ENCODE peak calls at places on chromosomes 3 and 15, in seven cellular contexts. W is H54, Q is NCI-H460, Z is BE2C, M is AML-193, B is fibroblast of the aortic adventitia, E is GM10248. T is an unnamed sample.

GRCh38 chr3:116896116-116896515 is 186.5 kb downstream of the TUSC7 start:
- DNase-seq in Z (no peak), W (no peak), M (no peak), B (no peak), Q (no peak), E (no peak), T (no peak)

GRCh38 chr15:88970232-88970631 is 57.1 kb upstream of the MFGE8 start:
- DNase-seq in Q (no peak), B (no peak), E (no peak), W (no peak), Z (no peak), M (no peak), T (no peak)

GRCh38 chr3:126030455-126030854 is 53.5 kb downstream of the SLC41A3 start:
- DNase-seq in M (no peak), W (no peak), B (no peak), Q (no peak), Z (no peak), E (no peak), T (no peak)

GRCh38 chr15:91316123-91316522 is 216.1 kb downstream of the SV2B start:
- DNase-seq in B (no peak), M (no peak), E (no peak), Z (no peak), W (no peak), Q (no peak), T (no peak)

GRCh38 chr3:127406309-127407025 is 118.6 kb upstream of the PRR20G start:
- DNase-seq in M (no peak), W (peak), Q (peak), B (no peak), E (no peak), Z (no peak), T (peak)

GRCh38 chr15:75723847-75724660 is 11.4 kb upstream of the CSPG4 start:
- DNase-seq in E (peak), Z (peak), W (peak), B (peak), M (no peak), Q (peak), T (no peak)

GRCh38 chr3:167184511-167184910 is 195.6 kb downstream of the ZBBX start:
- DNase-seq in Z (no peak), Q (no peak), M (no peak), E (no peak), B (no peak), W (no peak), T (no peak)

GRCh38 chr15:94000603-94001002 is 230.8 kb upstream of the MCTP2 start:
- DNase-seq in B (no peak), W (no peak), M (no peak), E (no peak), Q (no peak), Z (no peak), T (no peak)

GRCh38 chr15:80967451-80967850 is 22.2 kb downstream of the MESD start:
- DNase-seq in B (peak), E (no peak), Z (no peak), M (no peak), Q (no peak), W (no peak), T (no peak)

GRCh38 chr3:175940881-175941280 is 1081.7 kb downstream of the NAALADL2 start:
- DNase-seq in E (peak), Z (peak), W (no peak), B (no peak), M (no peak), Q (no peak), T (no peak)

GRCh38 chr3:41961061-41961749 is 698 bp downstream of the ULK4 start:
- DNase-seq in E (peak), B (peak), M (peak), Q (peak), Z (peak), W (peak), T (peak)

GRCh38 chr15:47773163-47773562 is 55.9 kb downstream of the SEMA6D start:
- DNase-seq in Z (no peak), B (no peak), E (no peak), W (no peak), M (no peak), Q (no peak), T (no peak)

GRCh38 chr3:188529228-188529627 is 375.3 kb downstream of the LPP start:
- DNase-seq in B (peak), M (no peak), Z (no peak), Q (no peak), E (no peak), W (no peak), T (no peak)

GRCh38 chr15:69887553-69887952 is 210.2 kb downstream of the TLE3 start:
- DNase-seq in Z (no peak), M (no peak), E (no peak), W (no peak), Q (no peak), B (no peak), T (no peak)

GRCh38 chr3:177451940-177452484 is 254.7 kb upstream of the TBL1XR1 start:
- DNase-seq in E (no peak), Q (no peak), M (no peak), Z (no peak), W (no peak), B (peak), T (no peak)

GRCh38 chr15:98321916-98322315 is 326.4 kb upstream of the IGF1R start:
- DNase-seq in Z (no peak), B (no peak), Q (no peak), M (no peak), W (no peak), E (no peak), T (no peak)

GRCh38 chr3:188000361-188000861 is 153.5 kb upstream of the LPP start:
- DNase-seq in W (no peak), Q (no peak), M (no peak), B (no peak), E (no peak), Z (peak), T (no peak)

GRCh38 chr3:123385981-123386380 is 62.9 kb downstream of the ADCY5 start:
- DNase-seq in Z (no peak), M (no peak), Q (no peak), W (peak), B (no peak), E (no peak), T (no peak)

GRCh38 chr15:95464091-95464888 is 866.2 kb upstream of the NR2F2 start:
- DNase-seq in E (no peak), Q (no peak), Z (no peak), B (no peak), W (no peak), M (no peak), T (no peak)

GRCh38 chr3:184565421-184566211 is 4.0 kb downstream of the EPHB3 start:
- DNase-seq in E (no peak), Z (peak), B (peak), M (no peak), Q (no peak), W (peak), T (peak)

GRCh38 chr3:185405664-185406063 is 42.7 kb downstream of the MAP3K13 start:
- DNase-seq in B (no peak), E (no peak), W (no peak), Z (no peak), M (no peak), Q (no peak), T (no peak)

GRCh38 chr3:94525039-94525438 is 462.2 kb downstream of the NSUN3 start:
- DNase-seq in E (no peak), Q (peak), B (peak), M (no peak), W (no peak), Z (peak), T (no peak)

GRCh38 chr15:98850991-98851776 is 156.4 kb downstream of the PGPEP1L start:
- DNase-seq in Z (peak), W (peak), Q (peak), E (peak), M (peak), B (peak), T (peak)

GRCh38 chr3:177905173-177905894 is 630.9 kb upstream of the KCNMB2 start:
- DNase-seq in Z (no peak), E (no peak), Q (no peak), B (peak), M (no peak), W (peak), T (no peak)

GRCh38 chr3:176219970-176220369 is 977.3 kb downstream of the TBL1XR1 start:
- DNase-seq in E (no peak), Z (no peak), W (no peak), Q (no peak), B (no peak), M (no peak), T (no peak)

GRCh38 chr15:75307778-75308390 is 25.2 kb downstream of the GOLGA6D start:
- DNase-seq in B (peak), Q (peak), Z (peak), W (peak), E (peak), M (no peak), T (peak)

GRCh38 chr3:51999861-52000260 is 4.2 kb upstream of the RPL29 start:
- DNase-seq in E (no peak), Z (no peak), B (no peak), W (no peak), Q (no peak), M (no peak), T (no peak)

GRCh38 chr15:90322531-90322930 is 29.6 kb upstream of the ZNF774 start:
- DNase-seq in Q (no peak), B (peak), M (no peak), Z (no peak), E (no peak), W (no peak), T (no peak)

GRCh38 chr3:146342971-146343370 is 92.1 kb upstream of the PLSCR4 start:
- DNase-seq in M (no peak), E (no peak), B (peak), Q (no peak), Z (no peak), W (no peak), T (no peak)

GRCh38 chr15:73988075-73988969 is 3.8 kb downstream of the STOML1 start:
- DNase-seq in M (no peak), E (peak), Z (no peak), B (no peak), W (no peak), Q (no peak), T (no peak)

GRCh38 chr3:170420307-170420821 is 1.7 kb downstream of the CLDN11 start:
- DNase-seq in B (peak), Z (no peak), W (no peak), E (no peak), Q (no peak), M (no peak), T (no peak)

GRCh38 chr15:70387086-70387485 is 289.4 kb upstream of the TLE3 start:
- DNase-seq in B (no peak), M (no peak), Q (no peak), Z (peak), E (no peak), W (no peak), T (no peak)

GRCh38 chr3:194537732-194538247 is 51.0 kb upstream of the ATP13A3 start:
- DNase-seq in Z (no peak), M (no peak), W (peak), Q (peak), E (no peak), B (peak), T (no peak)

T was measured in HCT116.